ENCODE peak calls at places on chromosomes 6 and 20, in four cellular contexts. I is endothelial cell of umbilical vein, U is stomach, N is breast epithelium. W is an unnamed sample.

GRCh38 chr6:161152904-161153662 is 120.8 kb downstream of the AGPAT4 start:
- DNase-seq in I (no peak), U (no peak), N (no peak), W (no peak)

GRCh38 chr6:111403388-111403787 is 79.6 kb downstream of the REV3L start:
- DNase-seq in I (no peak), U (no peak), N (no peak), W (no peak)

GRCh38 chr6:52571099-52571755 is 5.6 kb downstream of the TRAM2 start:
- DNase-seq in I (peak; percentile 71), U (no peak), N (no peak), W (no peak)

GRCh38 chr6:141290871-141291270 is 841.9 kb upstream of the GJE1 start:
- DNase-seq in I (no peak), U (no peak), N (no peak), W (no peak)

GRCh38 chr20:48455606-48456360 is 372.0 kb downstream of the PREX1 start:
- DNase-seq in I (no peak), U (no peak), N (peak; percentile 46), W (no peak)

GRCh38 chr6:151738267-151738666 is 69.2 kb upstream of the ESR1 start:
- DNase-seq in I (no peak), U (no peak), N (no peak), W (no peak)

GRCh38 chr6:125789576-125790402 is 971 bp upstream of the NCOA7 start:
- DNase-seq in I (peak; percentile 72), U (peak; percentile 41), N (no peak), W (peak; percentile 71)

GRCh38 chr20:62885046-62885445 is 23.4 kb upstream of the TCFL5 start:
- DNase-seq in I (no peak), U (no peak), N (no peak), W (no peak)

GRCh38 chr20:44716309-44717106 is 1.3 kb downstream of the CCN5 start:
- DNase-seq in I (no peak), U (no peak), N (no peak), W (no peak)

GRCh38 chr20:23166563-23166962 is 80.4 kb upstream of the CD93 start:
- DNase-seq in I (no peak), U (no peak), N (no peak), W (no peak)

GRCh38 chr20:37741055-37741454 is 47.2 kb downstream of the CTNNBL1 start:
- DNase-seq in I (no peak), U (no peak), N (no peak), W (no peak)

GRCh38 chr20:38325167-38325566 is 21.1 kb upstream of the LBP start:
- DNase-seq in I (no peak), U (no peak), N (no peak), W (no peak)

GRCh38 chr6:87822011-87822410 is 120.0 kb upstream of the AKIRIN2 start:
- DNase-seq in I (no peak), U (no peak), N (no peak), W (no peak)

GRCh38 chr6:139663996-139664395 is 289.5 kb upstream of the CITED2 start:
- DNase-seq in I (no peak), U (no peak), N (no peak), W (no peak)

DNA sequence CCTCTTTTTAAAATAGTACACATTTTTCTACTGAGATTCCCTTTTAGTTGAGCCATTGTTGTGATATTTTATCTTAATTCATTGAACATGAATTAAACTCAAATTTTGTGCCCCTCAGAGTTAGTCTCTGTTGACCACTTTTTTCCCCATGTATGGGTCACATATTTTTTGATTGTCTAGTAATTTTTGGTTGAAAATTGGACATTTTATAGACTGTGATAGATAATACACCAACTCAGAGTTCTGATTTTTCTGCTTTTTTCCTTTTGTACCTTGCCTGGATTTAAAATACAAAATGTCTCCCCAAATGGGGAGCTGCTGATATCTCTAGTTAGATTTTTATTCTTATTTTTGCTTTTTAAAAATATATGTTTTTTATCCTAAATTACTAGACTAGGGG is 291.8 kb upstream of the CITED2 start:
- DNase-seq in I (no peak), U (no peak), N (no peak), W (no peak)
- H3K9me3 ChIP-seq in I (no peaks in the 10 kb centered on the region), U (peaks cover 5% of the 10 kb centered on the region), N (no peaks in the 10 kb centered on the region), W (no peaks in the 10 kb centered on the region)

DNA sequence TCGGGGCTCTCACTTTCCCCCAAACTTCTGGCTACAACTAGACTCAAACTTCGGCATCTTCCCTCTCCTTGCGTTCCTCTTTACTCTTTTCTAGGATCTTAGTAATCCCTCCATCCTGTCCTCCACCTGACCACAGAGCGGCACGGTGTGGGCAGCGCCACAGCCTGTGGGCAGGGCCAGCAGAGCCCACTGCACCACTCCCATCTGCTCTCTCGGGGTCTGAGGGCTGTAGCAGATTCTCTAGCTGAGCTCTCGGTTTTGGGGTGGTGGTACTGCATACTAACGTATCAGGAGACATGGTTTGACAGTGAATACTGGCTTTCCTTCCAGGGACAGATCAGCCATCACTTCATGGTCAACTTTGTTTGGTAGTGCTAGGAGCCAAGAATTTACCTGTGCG is 57.4 kb downstream of the EZR start:
- DNase-seq in I (no peak), U (no peak), N (no peak), W (no peak)
- H3K4me1 ChIP-seq in I (no peaks in the 10 kb centered on the region), U (no peaks in the 10 kb centered on the region), N (no peaks in the 10 kb centered on the region), W (no peaks in the 10 kb centered on the region)

GRCh38 chr6:137219664-137220252 is 573 bp upstream of the IFNGR1 start:
- DNase-seq in I (no peak), U (no peak), N (no peak), W (no peak)

GRCh38 chr6:137216875-137217553 is 2.2 kb downstream of the IFNGR1 start:
- DNase-seq in I (no peak), U (peak; percentile 46), N (no peak), W (no peak)

GRCh38 chr6:137217801-137218472 is 1.2 kb downstream of the IFNGR1 start:
- DNase-seq in I (peak; percentile 40), U (no peak), N (no peak), W (no peak)

GRCh38 chr6:137218917-137219663 is at the start of gene IFNGR1:
- DNase-seq in I (peak; percentile 93), U (peak; percentile 98), N (peak; percentile 96), W (peak; percentile 99)

DNA sequence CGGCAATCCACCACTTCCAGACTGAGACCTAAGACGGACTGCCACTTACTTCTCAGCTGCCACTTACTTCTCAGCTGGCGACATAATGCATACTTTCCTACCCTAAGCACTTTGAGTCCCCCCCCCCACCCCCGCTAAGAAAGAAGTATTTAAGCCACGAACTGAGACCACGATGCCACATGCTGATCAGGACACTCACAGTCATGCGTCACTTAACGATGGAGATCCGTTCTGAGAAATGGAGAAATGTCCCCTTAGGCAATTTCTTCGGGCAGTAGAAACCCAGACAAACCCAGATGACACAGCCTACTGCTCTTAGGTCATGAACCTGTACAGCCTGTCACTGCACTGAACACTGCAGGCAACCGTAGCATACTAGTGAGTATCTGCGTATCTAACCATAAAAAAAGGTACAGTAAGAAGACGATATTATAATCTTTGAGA is 690 bp downstream of the IFNGR1 start:
- DNase-seq in I (peak; percentile 59), U (no peak), N (no peak), W (no peak)
- TF ChIP-seq POLR2A in I (no peak), U (no peak), N (no peak), W (no peak)

DNA sequence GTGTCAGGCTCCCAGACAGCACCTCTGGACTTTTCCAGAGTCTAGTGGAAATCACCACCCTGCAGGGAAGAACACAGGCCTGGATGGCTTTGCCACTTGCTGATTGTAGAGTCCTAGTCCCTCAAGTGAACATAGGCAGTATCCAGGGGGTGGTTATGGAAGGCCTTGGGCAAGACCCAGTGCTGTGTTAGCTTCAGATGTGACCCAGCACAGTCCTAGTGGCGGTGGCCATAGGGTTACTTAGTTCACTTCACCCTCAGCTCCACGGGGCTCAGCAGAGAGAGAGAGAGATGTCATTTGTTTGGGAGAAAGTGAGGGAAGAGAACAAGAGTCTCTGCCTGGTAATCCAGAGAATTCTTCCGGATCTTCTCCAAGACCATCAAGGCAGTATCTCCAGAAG is 37.3 kb downstream of the RNF146 start:
- DNase-seq in I (no peak), U (no peak), N (no peak), W (no peak)
- H3K9me3 ChIP-seq in I (no peaks in the 10 kb centered on the region), U (peaks cover 8% of the 10 kb centered on the region), N (no peaks in the 10 kb centered on the region), W (no peaks in the 10 kb centered on the region)

DNA sequence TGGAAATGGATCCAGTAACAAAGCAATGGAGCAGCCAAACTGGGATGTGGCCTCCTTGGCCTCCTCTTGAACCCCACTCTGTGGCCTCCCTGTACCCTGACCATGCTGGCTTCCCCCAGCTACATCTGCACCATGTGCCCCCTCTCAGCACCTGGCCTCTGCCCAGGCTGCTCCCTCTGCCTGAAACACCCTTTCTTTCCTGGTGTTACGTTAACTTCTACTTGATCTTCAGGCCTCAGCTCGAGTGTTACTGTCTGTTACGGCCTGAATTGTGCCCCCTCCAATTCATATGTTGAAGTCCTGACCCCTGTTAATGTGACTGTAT is 30.2 kb downstream of the NOL4L start:
- DNase-seq in I (no peak), U (no peak), N (no peak), W (no peak)
- H3K4me1 ChIP-seq in I (peaks cover 5% of the 10 kb centered on the region), U (no peaks in the 10 kb centered on the region), N (no peaks in the 10 kb centered on the region), W (no peaks in the 10 kb centered on the region)

GRCh38 chr6:142945071-142945445 is at the start of gene HIVEP2:
- DNase-seq in I (peak; percentile 84), U (peak; percentile 88), N (peak; percentile 82), W (peak; percentile 96)
- TF ChIP-seq POLR2A in I (no peak), U (no peak), N (no peak), W (peak; percentile 25)